ENCODE peak calls at places on chromosome 17, in nine cellular contexts. N, L, S, J, G, Z, M, H and C are unnamed samples.

GRCh38 chr17:48751733-48752398 is 23.3 kb upstream of the HOXB13 start:
- DNase-seq in N (no peak), S (no peak), M (no peak), J (no peak), H (no peak), L (no peak), Z (no peak), G (peak), C (no peak)

GRCh38 chr17:51166198-51166986 is at the start of gene NME2:
- DNase-seq in N (peak), Z (peak), G (peak), L (peak), M (peak), S (peak), H (peak), J (peak), C (peak)

GRCh38 chr17:79294459-79295071 is 219.9 kb downstream of the ENGASE start:
- DNase-seq in N (peak), G (peak), J (peak), M (peak), Z (peak), L (peak), S (no peak), H (peak), C (peak)

GRCh38 chr17:60832206-60832605 is 154.6 kb downstream of the BCAS3 start:
- DNase-seq in L (no peak), S (no peak), M (no peak), G (no peak), N (peak), H (peak), J (no peak), Z (no peak), C (peak)

GRCh38 chr17:54956802-54957201 is 11.7 kb downstream of the COX11 start:
- DNase-seq in N (no peak), Z (no peak), G (peak), L (no peak), J (no peak), S (no peak), H (no peak), M (no peak), C (no peak)

GRCh38 chr17:30021708-30022317 is 80.4 kb downstream of the EFCAB5 start:
- DNase-seq in N (peak), H (peak), M (peak), Z (peak), G (peak), S (peak), J (no peak), L (no peak), C (peak)

GRCh38 chr17:28849281-28849680 is 5.5 kb upstream of the ERAL1 start:
- DNase-seq in L (peak), Z (no peak), M (no peak), S (no peak), G (peak), J (no peak), H (no peak), N (no peak), C (peak)

GRCh38 chr17:49407981-49408501 is 6.6 kb downstream of the PHB1 start:
- DNase-seq in L (peak), G (peak), H (peak), M (peak), S (peak), N (peak), J (peak), Z (peak), C (peak)

GRCh38 chr17:52235416-52235960 is 77.0 kb upstream of the CA10 start:
- DNase-seq in H (no peak), Z (no peak), S (no peak), L (no peak), J (no peak), G (no peak), M (no peak), N (no peak), C (no peak)

GRCh38 chr17:39955726-39956225 is 7.0 kb upstream of the GSDMA start:
- DNase-seq in N (no peak), L (no peak), J (no peak), G (no peak), M (no peak), Z (no peak), S (no peak), H (no peak), C (no peak)

GRCh38 chr17:17849863-17850373 is 13.1 kb upstream of the SREBF1 start:
- DNase-seq in H (peak), M (peak), N (peak), Z (no peak), J (no peak), S (peak), L (no peak), G (peak), C (peak)

GRCh38 chr17:79223953-79224352 is 149.3 kb downstream of the ENGASE start:
- DNase-seq in S (no peak), M (no peak), N (no peak), G (no peak), J (no peak), L (no peak), Z (no peak), H (no peak), C (no peak)

GRCh38 chr17:71284032-71284755 is 836.6 kb upstream of the SOX9 start:
- DNase-seq in H (peak), J (no peak), Z (no peak), N (no peak), S (no peak), G (no peak), L (no peak), M (no peak), C (no peak)

GRCh38 chr17:10724546-10725195 is 5.2 kb downstream of the TMEM220 start:
- DNase-seq in N (no peak), G (no peak), H (no peak), S (no peak), M (no peak), L (no peak), Z (peak), J (no peak), C (no peak)

GRCh38 chr17:18225562-18226283 is at the start of gene LLGL1:
- DNase-seq in N (peak), L (no peak), J (no peak), H (peak), G (peak), Z (no peak), S (peak), M (no peak), C (no peak)

GRCh38 chr17:6853764-6854442 is 22.4 kb upstream of the TEKT1 start:
- DNase-seq in M (no peak), J (no peak), S (no peak), Z (no peak), L (no peak), N (no peak), G (peak), H (no peak), C (peak)

GRCh38 chr17:1651559-1651844 is 1.8 kb upstream of the RILP start:
- DNase-seq in N (no peak), S (no peak), G (no peak), M (no peak), H (no peak), J (no peak), Z (no peak), L (peak), C (no peak)